ENCODE peak calls at places on chromosomes 7 and 10, in four cellular contexts. K is HepG2, B is K562, A is H1. P is an unnamed sample.

GRCh38 chr7:15977663-15978062 is 291.2 kb upstream of the MEOX2 start:
- DNase-seq in K (no peak), B (no peak), A (no peak), P (no peak)

GRCh38 chr7:5282464-5283316 is at the start of gene SLC29A4:
- DNase-seq in B (peak; percentile 71), A (no peak), K (no peak), P (peak; percentile 48)

GRCh38 chr10:31876616-31877352 is 51.8 kb downstream of the ARHGAP12 start:
- DNase-seq in A (no peak), B (no peak), K (no peak), P (no peak)

GRCh38 chr10:62637249-62638061 is 167.1 kb upstream of the ADO start:
- DNase-seq in A (no peak), K (peak; percentile 7), B (no peak), P (no peak)

GRCh38 chr10:44970812-44971395 is 7.7 kb downstream of the DEPP1 start:
- DNase-seq in A (no peak), K (no peak), B (no peak), P (no peak)

GRCh38 chr7:102165136-102165535 is 121.5 kb upstream of the SH2B2 start:
- DNase-seq in K (no peak), A (no peak), B (no peak), P (no peak)

GRCh38 chr10:19835952-19836351 is 19.7 kb downstream of the PLXDC2 start:
- DNase-seq in K (no peak), B (no peak), A (no peak), P (no peak)

GRCh38 chr7:150481207-150481920 is 30.9 kb downstream of the GIMAP8 start:
- DNase-seq in A (no peak), K (no peak), B (no peak), P (no peak)

GRCh38 chr7:4797858-4798705 is 22.7 kb downstream of the AP5Z1 start:
- DNase-seq in A (peak; percentile 94), K (peak; percentile 31), B (peak; percentile 83), P (peak; percentile 73)

GRCh38 chr10:74151879-74152722 is 1.1 kb downstream of the ADK start:
- DNase-seq in K (no peak), A (no peak), B (no peak), P (no peak)

GRCh38 chr7:25900245-25900644 is 251.8 kb upstream of the NFE2L3 start:
- DNase-seq in K (no peak), A (no peak), B (no peak), P (no peak)

GRCh38 chr10:132292972-132293415 is 14.8 kb downstream of the STK32C start:
- DNase-seq in B (no peak), A (no peak), K (no peak), P (no peak)

GRCh38 chr10:21985541-21985940 is 18.0 kb downstream of the DNAJC1 start:
- DNase-seq in K (no peak), B (no peak), A (no peak), P (no peak)

GRCh38 chr10:103197177-103197576 is 4.1 kb upstream of the NT5C2 start:
- DNase-seq in B (peak; percentile 14), K (peak; percentile 78), A (no peak), P (peak; percentile 72)

GRCh38 chr10:3786295-3786981 is 1.4 kb upstream of the KLF6 start:
- DNase-seq in A (peak; percentile 68), K (peak; percentile 85), B (no peak), P (no peak)

GRCh38 chr10:112124859-112125258 is 58.7 kb downstream of the GPAM start:
- DNase-seq in B (no peak), A (no peak), K (no peak), P (no peak)

GRCh38 chr10:113552723-113553122 is at the start of gene HABP2:
- DNase-seq in A (no peak), K (no peak), B (no peak), P (no peak)

GRCh38 chr10:50431118-50431517 is 179.8 kb upstream of the ASAH2 start:
- DNase-seq in A (no peak), B (no peak), K (no peak), P (no peak)

GRCh38 chr7:30682131-30683083 is at the start of gene CRHR2:
- DNase-seq in A (peak; percentile 81), K (no peak), B (peak; percentile 54), P (peak; percentile 20)

GRCh38 chr10:22250897-22251605 is 33.2 kb upstream of the EBLN1 start:
- DNase-seq in K (no peak), B (no peak), A (no peak), P (no peak)

GRCh38 chr10:15370741-15371701 is at the start of gene FAM171A1:
- DNase-seq in B (peak; percentile 79), A (peak; percentile 80), K (no peak), P (peak; percentile 53)

GRCh38 chr7:44222776-44223261 is 22.0 kb downstream of the YKT6 start:
- DNase-seq in A (no peak), B (no peak), K (no peak), P (no peak)

GRCh38 chr7:93902777-93903423 is 3.5 kb upstream of the GNGT1 start:
- DNase-seq in B (peak; percentile 59), K (peak; percentile 25), A (peak; percentile 54), P (no peak)

GRCh38 chr7:148699772-148700629 is 1.3 kb downstream of the CUL1 start:
- DNase-seq in K (peak; percentile 33), A (no peak), B (no peak), P (peak; percentile 9)

GRCh38 chr10:80500572-80501380 is 36.9 kb upstream of the SH2D4B start:
- DNase-seq in K (no peak), A (no peak), B (no peak), P (no peak)

GRCh38 chr10:31138026-31138553 is 106.4 kb upstream of the ZNF438 start:
- DNase-seq in K (no peak), A (no peak), B (no peak), P (no peak)

GRCh38 chr10:35003906-35004305 is 86.2 kb downstream of the CUL2 start:
- DNase-seq in B (no peak), A (no peak), K (no peak), P (no peak)

GRCh38 chr10:90621577-90621976 is 236.3 kb downstream of the HTR7 start:
- DNase-seq in A (peak; percentile 59), B (no peak), K (no peak), P (no peak)

GRCh38 chr7:137591444-137591843 is 247.9 kb upstream of the PTN start:
- DNase-seq in K (no peak), A (no peak), B (no peak), P (no peak)

GRCh38 chr10:78817804-78818203 is 251.0 kb upstream of the ZMIZ1 start:
- DNase-seq in B (no peak), A (no peak), K (no peak), P (no peak)

GRCh38 chr10:71797533-71798307 is 24.4 kb upstream of the VSIR start:
- DNase-seq in B (peak; percentile 73), A (no peak), K (no peak), P (no peak)

GRCh38 chr10:22325272-22325947 is 4.5 kb downstream of the BMI1 start:
- DNase-seq in K (peak; percentile 61), A (peak; percentile 88), B (peak; percentile 81), P (peak; percentile 57)

GRCh38 chr10:48343871-48344598 is 37.6 kb downstream of the MAPK8 start:
- DNase-seq in B (no peak), A (no peak), K (no peak), P (no peak)

GRCh38 chr7:99000904-99001442 is 122.6 kb downstream of the TRRAP start:
- DNase-seq in A (no peak), B (no peak), K (no peak), P (no peak)

GRCh38 chr10:97416565-97416964 is 9.4 kb upstream of the PGAM1 start:
- DNase-seq in K (no peak), B (no peak), A (no peak), P (no peak)

GRCh38 chr10:118853916-118854315 is 99.1 kb upstream of the CACUL1 start:
- DNase-seq in K (no peak), A (no peak), B (no peak), P (no peak)

GRCh38 chr7:150784954-150785353 is 15.2 kb downstream of the TMEM176B start:
- DNase-seq in B (peak; percentile 3), A (no peak), K (no peak), P (no peak)

GRCh38 chr10:70348228-70348850 is 34.1 kb downstream of the LRRC20 start:
- DNase-seq in K (no peak), B (peak; percentile 84), A (peak; percentile 73), P (peak; percentile 17)

GRCh38 chr10:110368002-110368401 is 63.3 kb upstream of the SMNDC1 start:
- DNase-seq in A (no peak), B (peak; percentile 31), K (no peak), P (no peak)
- TF ChIP-seq CEBPB in A (no peak), B (no peak), K (no peak), P (no peak)

GRCh38 chr7:157904866-157905215 is 568.0 kb downstream of the DNAJB6 start:
- DNase-seq in B (no peak), A (no peak), K (no peak), P (no peak)

GRCh38 chr7:157907091-157907490 is 570.3 kb downstream of the DNAJB6 start:
- DNase-seq in A (no peak), B (no peak), K (no peak), P (no peak)

GRCh38 chr7:157904211-157904865 is 567.5 kb downstream of the DNAJB6 start:
- DNase-seq in B (no peak), K (no peak), A (no peak), P (no peak)

GRCh38 chr7:157906583-157906982 is 569.8 kb downstream of the DNAJB6 start:
- DNase-seq in K (no peak), A (no peak), B (no peak), P (no peak)

GRCh38 chr7:157905740-157906461 is 569.1 kb downstream of the DNAJB6 start:
- DNase-seq in A (peak; percentile 59), K (no peak), B (peak; percentile 48), P (no peak)
- TF ChIP-seq RNF2 in A (no peak), K (no peak), B (no peak), P (no peak)

GRCh38 chr10:130171196-130171595 is 35.0 kb downstream of the GLRX3 start:
- DNase-seq in A (no peak), B (no peak), K (no peak), P (no peak)

GRCh38 chr10:130174343-130174742 is 38.2 kb downstream of the GLRX3 start:
- DNase-seq in K (no peak), A (no peak), B (no peak), P (no peak)

GRCh38 chr10:130177250-130177649 is 41.1 kb downstream of the GLRX3 start:
- DNase-seq in K (no peak), B (no peak), A (no peak), P (no peak)

GRCh38 chr10:130179640-130180039 is 43.4 kb downstream of the GLRX3 start:
- DNase-seq in A (no peak), B (peak; percentile 21), K (peak; percentile 54), P (peak; percentile 65)

GRCh38 chr10:130175074-130175473 is 38.9 kb downstream of the GLRX3 start:
- DNase-seq in B (no peak), K (no peak), A (no peak), P (no peak)
- TF ChIP-seq CEBPB in B (no peak), K (no peak), A (no peak), P (no peak)

DNA sequence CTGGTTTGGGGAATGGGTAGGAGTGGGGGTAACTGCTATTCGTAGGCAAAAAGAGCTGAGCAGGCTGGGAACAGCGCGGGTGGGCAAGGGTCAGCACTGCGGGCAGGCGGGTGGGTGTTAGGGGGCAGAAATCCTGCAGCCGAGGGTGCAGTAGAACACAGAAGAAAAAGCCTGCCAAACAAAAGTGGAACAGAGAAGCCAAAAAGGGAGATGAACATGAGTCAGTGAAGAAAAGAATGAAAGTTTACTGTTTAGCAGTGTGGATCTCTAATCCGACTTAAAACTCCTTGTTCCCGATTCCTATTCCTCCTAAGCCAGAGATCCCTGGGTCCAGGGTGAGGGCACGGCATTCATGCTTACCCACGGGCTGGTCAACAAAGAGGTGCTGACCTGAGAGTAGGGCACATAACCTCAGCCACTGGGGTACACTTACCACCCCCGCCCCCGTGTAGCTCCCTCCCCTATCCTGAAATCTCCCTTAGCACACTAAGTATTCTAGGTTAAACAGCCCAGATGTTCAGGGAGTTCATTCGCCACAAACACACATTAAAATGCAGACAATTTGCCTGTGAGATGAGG is 27.1 kb downstream of the PRSS2 start:
- DNase-seq in B (no peak), K (no peak), A (peak; percentile 40), P (no peak)
- TF ChIP-seq RNF2 in B (no peak), K (no peak), A (no peak), P (no peak)